ENCODE peak calls at places on chromosomes 3 and 15, in four cellular contexts. J is neural progenitor cell, Y is SJSA1, R is A549. K is an unnamed sample.

GRCh38 chr15:45265506-45265905 is 13.5 kb downstream of the SLC28A2 start:
- DNase-seq in J (no peak), Y (no peak), R (no peak), K (no peak)

GRCh38 chr3:123766195-123767019 is 117.7 kb downstream of the MYLK start:
- DNase-seq in J (peak; percentile 23), Y (peak; percentile 78), R (no peak), K (no peak)

GRCh38 chr3:52986938-52987337 is 58.9 kb downstream of the SFMBT1 start:
- DNase-seq in J (peak; percentile 14), Y (no peak), R (no peak), K (no peak)

GRCh38 chr15:45205192-45205591 is 17.4 kb upstream of the SHF start:
- DNase-seq in J (peak; percentile 86), Y (peak; percentile 26), R (peak; percentile 55), K (peak; percentile 77)

GRCh38 chr3:127053979-127054378 is 71.1 kb downstream of the PLXNA1 start:
- DNase-seq in J (no peak), Y (no peak), R (no peak), K (no peak)

GRCh38 chr15:80132382-80132781 is 20.4 kb upstream of the FAH start:
- DNase-seq in J (no peak), Y (no peak), R (no peak), K (no peak)

GRCh38 chr3:143090486-143090885 is 29.1 kb upstream of the CHST2 start:
- DNase-seq in J (peak; percentile 22), Y (no peak), R (no peak), K (no peak)

GRCh38 chr3:61702453-61702852 is 141.1 kb downstream of the PTPRG start:
- DNase-seq in J (no peak), Y (no peak), R (no peak), K (no peak)

GRCh38 chr3:127929818-127930217 is 14.8 kb downstream of the KBTBD12 start:
- DNase-seq in J (no peak), Y (no peak), R (no peak), K (no peak)

GRCh38 chr15:63189955-63190691 is 717 bp downstream of the RAB8B start:
- DNase-seq in J (peak; percentile 47), Y (no peak), R (no peak), K (peak; percentile 44)

GRCh38 chr3:54873059-54873695 is 54.7 kb downstream of the LRTM1 start:
- DNase-seq in J (no peak), Y (peak; percentile 33), R (no peak), K (no peak)

GRCh38 chr3:190458040-190458439 is 8.3 kb upstream of the TMEM207 start:
- DNase-seq in J (no peak), Y (no peak), R (no peak), K (no peak)

GRCh38 chr15:64845183-64845611 is 3.5 kb downstream of the PLEKHO2 start:
- DNase-seq in J (peak; percentile 7), Y (peak; percentile 33), R (no peak), K (peak; percentile 43)

GRCh38 chr15:59636184-59636583 is 21.1 kb downstream of the GTF2A2 start:
- DNase-seq in J (no peak), Y (no peak), R (no peak), K (no peak)

GRCh38 chr3:47517937-47518336 is 4.4 kb upstream of the ELP6 start:
- DNase-seq in J (no peak), Y (no peak), R (no peak), K (no peak)

GRCh38 chr15:93730724-93731123 is 500.6 kb upstream of the MCTP2 start:
- DNase-seq in J (no peak), Y (no peak), R (no peak), K (no peak)

GRCh38 chr3:22660076-22660475 is 543.1 kb upstream of the UBE2E2 start:
- DNase-seq in J (peak; percentile 72), Y (no peak), R (no peak), K (no peak)

GRCh38 chr3:178385280-178385952 is 150.8 kb upstream of the KCNMB2 start:
- DNase-seq in J (peak; percentile 58), Y (peak; percentile 48), R (no peak), K (peak; percentile 50)

GRCh38 chr15:59173194-59173593 is 33.4 kb upstream of the LDHAL6B start:
- DNase-seq in J (no peak), Y (no peak), R (no peak), K (no peak)

GRCh38 chr15:50244959-50245624 is 20.4 kb downstream of the HDC start:
- DNase-seq in J (no peak), Y (no peak), R (no peak), K (no peak)

GRCh38 chr3:148214695-148215094 is 483.0 kb upstream of the AGTR1 start:
- DNase-seq in J (no peak), Y (no peak), R (no peak), K (no peak)

GRCh38 chr15:94858011-94858410 is 626.6 kb downstream of the MCTP2 start:
- DNase-seq in J (no peak), Y (no peak), R (no peak), K (peak; percentile 24)

GRCh38 chr3:4835616-4836043 is 143.6 kb upstream of the BHLHE40 start:
- DNase-seq in J (no peak), Y (no peak), R (no peak), K (no peak)

GRCh38 chr3:42853739-42854302 is 21.9 kb downstream of the CYP8B1 start:
- DNase-seq in J (no peak), Y (no peak), R (no peak), K (no peak)

GRCh38 chr3:20240154-20240883 is 54.3 kb upstream of the SGO1 start:
- DNase-seq in J (no peak), Y (no peak), R (no peak), K (no peak)

GRCh38 chr3:154615451-154615850 is 185.5 kb upstream of the GPR149 start:
- DNase-seq in J (no peak), Y (no peak), R (no peak), K (no peak)

GRCh38 chr15:63061971-63062370 is 19.4 kb downstream of the TPM1 start:
- DNase-seq in J (no peak), Y (peak; percentile 12), R (no peak), K (no peak)

GRCh38 chr15:50675524-50676144 is 11.0 kb downstream of the TRPM7 start:
- DNase-seq in J (no peak), Y (peak; percentile 35), R (peak; percentile 25), K (no peak)

GRCh38 chr3:144564011-144564410 is 592.4 kb downstream of the DIPK2A start:
- DNase-seq in J (no peak), Y (no peak), R (no peak), K (no peak)

GRCh38 chr15:51796777-51797474 is 32.5 kb upstream of the TMOD3 start:
- DNase-seq in J (no peak), Y (no peak), R (peak; percentile 49), K (no peak)

GRCh38 chr3:150451329-150452084 is 43.4 kb downstream of the TSC22D2 start:
- DNase-seq in J (no peak), Y (no peak), R (no peak), K (no peak)

GRCh38 chr3:52171577-52172261 is 17.5 kb upstream of the POC1A start:
- DNase-seq in J (no peak), Y (peak; percentile 64), R (peak; percentile 33), K (no peak)

GRCh38 chr15:66401130-66402021 is 14.7 kb downstream of the MAP2K1 start:
- DNase-seq in J (peak; percentile 58), Y (no peak), R (no peak), K (peak; percentile 40)

GRCh38 chr3:138690036-138690435 is 81.5 kb downstream of the FAIM start:
- DNase-seq in J (no peak), Y (no peak), R (no peak), K (no peak)

GRCh38 chr3:138692152-138692551 is 83.6 kb downstream of the FAIM start:
- DNase-seq in J (no peak), Y (no peak), R (no peak), K (no peak)

GRCh38 chr3:138696661-138697370 is 88.2 kb downstream of the FAIM start:
- DNase-seq in J (no peak), Y (no peak), R (no peak), K (no peak)

GRCh38 chr3:138688871-138689299 is 80.3 kb downstream of the FAIM start:
- DNase-seq in J (no peak), Y (no peak), R (no peak), K (no peak)

DNA sequence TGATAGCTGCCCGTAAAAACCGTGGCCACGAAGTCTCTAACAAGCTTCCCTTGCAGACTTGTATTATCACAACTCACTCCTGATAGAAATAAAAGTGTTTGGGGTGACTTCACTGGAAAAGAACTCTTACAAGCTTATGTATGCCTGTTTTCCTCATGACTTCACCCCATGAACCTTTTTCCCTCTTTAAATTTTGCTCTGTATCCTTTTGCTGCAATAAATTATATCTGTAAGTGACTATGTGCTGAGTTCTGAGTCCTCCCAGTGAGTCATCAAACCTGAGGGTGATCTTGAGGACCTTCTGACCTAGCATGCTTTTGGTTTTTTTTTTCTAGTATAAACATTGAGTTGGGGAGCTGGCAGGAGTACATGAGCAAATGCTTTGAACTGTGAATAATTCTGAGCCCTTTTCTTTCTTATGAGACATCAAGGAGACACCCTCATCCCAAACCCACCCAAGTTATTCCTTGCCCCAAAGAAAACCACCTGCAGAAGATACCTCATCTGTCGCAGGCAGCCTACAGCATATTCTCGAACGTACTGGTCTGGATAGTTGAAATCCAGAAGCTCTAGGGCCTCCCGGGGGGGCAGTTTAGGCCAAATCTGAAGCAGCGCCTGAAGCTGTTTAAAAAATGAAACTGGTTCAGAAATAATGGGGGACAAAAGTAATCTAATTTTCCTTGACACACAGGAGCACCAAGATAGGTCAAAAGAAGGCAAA is 85.9 kb downstream of the FAIM start:
- DNase-seq in J (no peak), Y (peak; percentile 85), R (peak; percentile 5), K (no peak)
- H3K4me3 ChIP-seq in J (no peak overlapping the region), Y (no peak overlapping the region), R (no peak overlapping the region), K (no peak overlapping the region)

GRCh38 chr15:69472046-69472445 is 19.4 kb downstream of the RPLP1 start:
- DNase-seq in J (no peak), Y (no peak), R (no peak), K (no peak)
- H3K4me3 ChIP-seq in J (no peak overlapping the region), Y (no peak overlapping the region), R (no peak overlapping the region), K (no peak overlapping the region)

DNA sequence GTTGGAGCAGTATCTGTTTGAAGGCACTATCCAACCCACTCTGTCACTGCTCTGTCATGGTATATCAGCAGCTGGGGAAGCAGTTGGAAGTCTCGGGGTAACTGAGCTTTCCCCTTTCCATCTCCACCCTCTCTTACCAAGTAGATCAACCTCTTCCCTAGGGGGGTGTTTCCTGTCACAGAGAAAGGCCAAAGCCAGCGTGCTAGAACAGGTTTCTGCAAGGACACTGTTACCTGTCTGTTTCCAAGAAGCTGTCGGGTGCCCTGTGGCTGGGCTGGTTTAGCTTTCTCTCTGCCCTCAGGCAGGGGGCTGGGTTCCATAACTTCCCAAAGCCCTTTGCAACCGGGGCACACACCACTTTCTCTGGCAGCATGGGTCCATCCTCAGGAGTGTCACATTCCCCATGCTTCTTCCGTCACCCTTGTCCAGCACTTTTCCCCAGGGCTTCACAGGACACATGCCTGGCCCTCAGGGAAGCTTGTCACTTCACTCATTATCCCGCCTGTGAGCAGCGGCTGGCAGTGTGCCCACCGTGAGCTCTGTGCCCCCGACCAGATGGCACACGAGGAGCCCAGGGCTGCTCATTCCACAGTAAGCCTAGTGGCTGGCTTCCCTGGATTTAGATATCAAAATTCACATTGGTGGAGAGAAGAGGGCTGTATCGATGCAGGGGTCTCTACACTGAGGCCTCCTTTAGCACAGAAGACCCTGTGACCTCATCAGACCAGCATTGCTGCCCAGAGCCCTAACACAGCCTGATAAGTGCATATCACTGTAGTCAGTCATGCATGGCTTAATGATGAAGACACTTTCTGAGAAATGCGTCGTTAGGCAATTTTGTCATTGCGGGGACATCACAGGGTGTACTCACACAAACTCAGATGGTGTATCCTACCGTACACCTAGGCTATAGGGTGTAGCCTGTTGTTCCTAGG is 205.8 kb downstream of the SLCO3A1 start:
- DNase-seq in J (no peak), Y (no peak), R (no peak), K (no peak)
- H3K4me3 ChIP-seq in J (no peak overlapping the region), Y (no peak overlapping the region), R (no peak overlapping the region), K (no peak overlapping the region)

GRCh38 chr15:76190767-76191538 is 120.3 kb downstream of the ETFA start:
- DNase-seq in J (peak; percentile 92), Y (peak; percentile 67), R (peak; percentile 98), K (peak; percentile 97)
- H3K4me3 ChIP-seq in J (no peak overlapping the region), Y (no peak overlapping the region), R (peak overlapping the region; percentile 18), K (no peak overlapping the region)

GRCh38 chr3:56916697-56917336 is 115.1 kb upstream of the ARHGEF3 start:
- DNase-seq in J (no peak), Y (no peak), R (no peak), K (no peak)
- H3K4me3 ChIP-seq in J (no peak overlapping the region), Y (no peak overlapping the region), R (no peak overlapping the region), K (no peak overlapping the region)